ENCODE peak calls at places on chromosomes 1 and 21, in nine cellular contexts. V is caudate nucleus; K is GM20000; W is upper lobe of right lung; L is kidney tubule cell; D is progenitor cell of endocrine pancreas; S is fibroblast of lung; Q is stimulated activated CD8-positive, alpha-beta memory T cell treated with anti-CD3 and anti-CD28 coated beads, Interleukin-7, amount 100 ng/mL, for 1 hour; C is activated T-cell treated with anti-CD3 and anti-CD28 coated beads, Interleukin-2, amount 50 U/mL, for 4 hours. A is an unnamed sample.

GRCh38 chr1:203268901-203269653 is 36.2 kb upstream of the BTG2 start:
- DNase-seq in S (peak), D (no peak), W (no peak), L (peak), Q (no peak), V (no peak), C (no peak), K (peak), A (no peak)

GRCh38 chr1:181936768-181937581 is 124.5 kb downstream of the ZNF648 start:
- DNase-seq in K (peak), V (peak), Q (no peak), W (peak), C (no peak), S (no peak), D (peak), L (peak), A (peak)

GRCh38 chr1:151993084-151993733 is 450 bp downstream of the S100A10 start:
- DNase-seq in S (no peak), W (peak), D (no peak), C (no peak), V (no peak), K (peak), L (no peak), Q (no peak), A (no peak)

GRCh38 chr21:14120091-14120734 is 90.5 kb downstream of the LIPI start:
- DNase-seq in S (no peak), C (peak), V (no peak), W (no peak), D (no peak), K (peak), L (peak), Q (no peak), A (peak)

GRCh38 chr1:110176299-110176956 is 26.1 kb downstream of the SLC6A17 start:
- DNase-seq in C (no peak), W (no peak), Q (no peak), V (no peak), K (no peak), D (no peak), S (no peak), L (peak), A (no peak)

GRCh38 chr1:164846731-164847691 is 288.0 kb downstream of the PBX1 start:
- DNase-seq in L (no peak), V (no peak), W (no peak), C (no peak), S (no peak), Q (no peak), D (no peak), K (no peak), A (no peak)

GRCh38 chr1:24724345-24725208 is 20.7 kb upstream of the CLIC4 start:
- DNase-seq in D (no peak), K (no peak), V (no peak), L (peak), W (no peak), C (no peak), Q (no peak), S (peak), A (no peak)

GRCh38 chr1:6466023-6466422 is at the start of gene TNFRSF25:
- DNase-seq in C (peak), D (no peak), S (no peak), Q (no peak), K (no peak), W (no peak), L (no peak), V (no peak), A (no peak)

GRCh38 chr1:93758842-93759515 is 77.3 kb upstream of the BCAR3 start:
- DNase-seq in S (peak), K (no peak), C (no peak), V (no peak), Q (no peak), L (no peak), W (no peak), D (no peak), A (no peak)

GRCh38 chr1:152410599-152410998 is 3.5 kb downstream of the CRNN start:
- DNase-seq in Q (no peak), K (no peak), D (no peak), C (no peak), S (no peak), L (peak), V (no peak), W (peak), A (no peak)

GRCh38 chr1:23558140-23558871 is 995 bp downstream of the ID3 start:
- DNase-seq in Q (no peak), D (peak), L (peak), K (peak), V (no peak), S (no peak), W (peak), C (no peak), A (no peak)